ENCODE peak calls at places on chromosomes 1 and 21, in seven cellular contexts. B is CD4-positive, alpha-beta T cell; J is IMR-90; F is mammary epithelial cell; Z is psoas muscle; M is adrenal gland; Y is Panc1. T is an unnamed sample.

GRCh38 chr1:101407505-101408211 is 170.8 kb downstream of the S1PR1 start:
- DNase-seq in B (no peak), J (no peak), F (no peak), Z (no peak), M (no peak), Y (no peak), T (no peak)

GRCh38 chr1:154750681-154751665 is 119.1 kb downstream of the KCNN3 start:
- DNase-seq in B (no peak), J (no peak), F (no peak), Z (no peak), M (peak; percentile 51), Y (no peak), T (no peak)

GRCh38 chr1:154998818-154999650 is 3.6 kb upstream of the ZBTB7B start:
- DNase-seq in B (peak; percentile 52), J (peak; percentile 62), F (peak; percentile 47), Z (peak; percentile 76), M (peak; percentile 83), Y (no peak), T (no peak)

GRCh38 chr1:245721488-245721887 is 566.7 kb downstream of the KIF26B start:
- DNase-seq in B (no peak), J (no peak), F (no peak), Z (no peak), M (no peak), Y (no peak), T (no peak)

GRCh38 chr1:241090798-241091197 is 266.2 kb downstream of the RGS7 start:
- DNase-seq in B (no peak), J (no peak), F (no peak), Z (no peak), M (no peak), Y (no peak), T (no peak)

GRCh38 chr1:110070282-110070967 is at the start of gene ALX3:
- DNase-seq in B (no peak), J (no peak), F (no peak), Z (no peak), M (no peak), Y (no peak), T (no peak)

GRCh38 chr1:223765036-223765718 is 52.8 kb downstream of the CAPN2 start:
- DNase-seq in B (no peak), J (peak; percentile 56), F (no peak), Z (no peak), M (no peak), Y (no peak), T (peak; percentile 52)

GRCh38 chr21:38308010-38308784 is 51.4 kb downstream of the KCNJ15 start:
- DNase-seq in B (no peak), J (peak; percentile 12), F (no peak), Z (no peak), M (peak; percentile 78), Y (no peak), T (no peak)

GRCh38 chr1:56808385-56808784 is 10.8 kb downstream of the FYB2 start:
- DNase-seq in B (no peak), J (no peak), F (no peak), Z (no peak), M (no peak), Y (no peak), T (no peak)

GRCh38 chr1:171142081-171142450 is 43.0 kb upstream of the FMO2 start:
- DNase-seq in B (no peak), J (peak; percentile 66), F (no peak), Z (peak; percentile 45), M (peak; percentile 70), Y (no peak), T (peak; percentile 11)

GRCh38 chr1:42173155-42173933 is 8.8 kb upstream of the GUCA2A start:
- DNase-seq in B (peak; percentile 64), J (peak; percentile 28), F (peak; percentile 35), Z (peak; percentile 64), M (peak; percentile 82), Y (peak; percentile 43), T (peak; percentile 36)

GRCh38 chr1:8358897-8359616 is 41.1 kb downstream of the SLC45A1 start:
- DNase-seq in B (no peak), J (no peak), F (no peak), Z (no peak), M (no peak), Y (no peak), T (no peak)

GRCh38 chr21:20790113-20790512 is 208.1 kb upstream of the NCAM2 start:
- DNase-seq in B (no peak), J (no peak), F (no peak), Z (no peak), M (no peak), Y (no peak), T (no peak)

GRCh38 chr1:32364836-32365235 is 2.5 kb downstream of the TSSK3 start:
- DNase-seq in B (no peak), J (no peak), F (no peak), Z (no peak), M (no peak), Y (no peak), T (no peak)

GRCh38 chr1:6757719-6758435 is 27.4 kb upstream of the CAMTA1 start:
- DNase-seq in B (no peak), J (no peak), F (no peak), Z (no peak), M (no peak), Y (no peak), T (no peak)

GRCh38 chr1:16351449-16351993 is 759 bp downstream of the FBXO42 start:
- DNase-seq in B (no peak), J (peak; percentile 34), F (peak; percentile 25), Z (no peak), M (no peak), Y (no peak), T (no peak)

GRCh38 chr1:147640553-147641165 is 29.7 kb downstream of the ACP6 start:
- DNase-seq in B (peak; percentile 68), J (peak; percentile 84), F (peak; percentile 78), Z (peak; percentile 68), M (peak; percentile 84), Y (peak; percentile 32), T (peak; percentile 72)

GRCh38 chr21:16424331-16424749 is 694.6 kb downstream of the USP25 start:
- DNase-seq in B (no peak), J (no peak), F (peak; percentile 52), Z (no peak), M (no peak), Y (no peak), T (peak; percentile 11)

GRCh38 chr1:18997508-18997907 is 41.0 kb upstream of the IFFO2 start:
- DNase-seq in B (no peak), J (no peak), F (no peak), Z (no peak), M (peak; percentile 51), Y (no peak), T (no peak)

GRCh38 chr1:30903343-30904034 is 5.1 kb downstream of the SDC3 start:
- DNase-seq in B (no peak), J (peak; percentile 43), F (no peak), Z (no peak), M (no peak), Y (no peak), T (no peak)

GRCh38 chr21:41596241-41596925 is 88.4 kb upstream of the TMPRSS2 start:
- DNase-seq in B (no peak), J (no peak), F (no peak), Z (no peak), M (peak; percentile 27), Y (no peak), T (no peak)

GRCh38 chr1:43550598-43551246 is 20.0 kb downstream of the PTPRF start:
- DNase-seq in B (no peak), J (no peak), F (no peak), Z (no peak), M (no peak), Y (no peak), T (no peak)

GRCh38 chr1:43549921-43550597 is 19.4 kb downstream of the PTPRF start:
- DNase-seq in B (no peak), J (no peak), F (peak; percentile 96), Z (no peak), M (peak; percentile 62), Y (no peak), T (no peak)

GRCh38 chr1:43552813-43553212 is 22.1 kb downstream of the PTPRF start:
- DNase-seq in B (no peak), J (peak; percentile 47), F (no peak), Z (no peak), M (no peak), Y (no peak), T (no peak)

GRCh38 chr1:43552059-43552742 is 21.5 kb downstream of the PTPRF start:
- DNase-seq in B (no peak), J (no peak), F (no peak), Z (no peak), M (no peak), Y (no peak), T (no peak)

GRCh38 chr1:43551396-43551888 is 20.8 kb downstream of the PTPRF start:
- DNase-seq in B (no peak), J (no peak), F (no peak), Z (no peak), M (no peak), Y (no peak), T (no peak)
- H3K27ac ChIP-seq in B (no peak overlapping the region), J (no peak overlapping the region), F (peak overlapping the region; percentile 92), Z (no peak overlapping the region), M (no peak overlapping the region), Y (no peak overlapping the region), T (no peak overlapping the region)

DNA sequence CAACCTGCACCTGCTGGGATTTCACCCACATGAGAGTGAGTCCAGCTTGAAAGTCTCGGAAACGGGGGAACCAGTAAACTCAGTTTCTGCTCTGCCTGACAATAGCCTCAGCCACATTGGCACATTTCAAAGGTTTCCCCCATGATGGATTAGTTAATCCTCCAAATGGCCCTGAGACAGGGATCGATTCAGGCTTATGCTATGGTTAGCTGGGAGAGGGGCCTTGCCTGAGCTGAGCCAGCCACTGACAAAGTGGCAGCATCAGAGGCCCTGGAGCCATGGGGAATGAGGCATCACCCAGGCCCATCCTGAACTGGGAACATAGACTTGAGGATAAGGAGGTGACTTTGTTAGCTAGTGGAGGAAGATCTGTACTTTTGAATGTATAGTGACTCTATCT is 2.9 kb upstream of the CLSTN1 start:
- DNase-seq in B (no peak), J (no peak), F (no peak), Z (no peak), M (no peak), Y (no peak), T (no peak)
- H3K27me3 ChIP-seq in B (no peaks in the 10 kb centered on the region), J (peaks cover 4% of the 10 kb centered on the region), F (no peaks in the 10 kb centered on the region), Z (no peaks in the 10 kb centered on the region), M (no peaks in the 10 kb centered on the region), Y (no peaks in the 10 kb centered on the region), T (no peaks in the 10 kb centered on the region)

GRCh38 chr1:230319014-230319747 is 107.0 kb downstream of the PGBD5 start:
- DNase-seq in B (no peak), J (no peak), F (no peak), Z (no peak), M (no peak), Y (no peak), T (no peak)
- TF ChIP-seq CTCF in B (no peak), J (no peak), F (no peak), Z (no peak), M (no peak), Y (no peak), T (no peak)

GRCh38 chr1:234997201-234998173 is 131.2 kb downstream of the TOMM20 start:
- DNase-seq in B (no peak), J (peak; percentile 99), F (peak; percentile 100), Z (peak; percentile 100), M (peak; percentile 100), Y (peak; percentile 99), T (peak; percentile 99)

GRCh38 chr1:234999513-234999940 is 129.1 kb downstream of the TOMM20 start:
- DNase-seq in B (no peak), J (no peak), F (no peak), Z (no peak), M (peak; percentile 50), Y (no peak), T (no peak)

GRCh38 chr1:234998174-234998741 is 130.4 kb downstream of the TOMM20 start:
- DNase-seq in B (no peak), J (no peak), F (peak; percentile 100), Z (peak; percentile 76), M (peak; percentile 77), Y (peak; percentile 83), T (peak; percentile 57)

GRCh38 chr1:234994411-234995295 is 134.0 kb downstream of the TOMM20 start:
- DNase-seq in B (no peak), J (no peak), F (no peak), Z (no peak), M (peak; percentile 49), Y (no peak), T (no peak)

GRCh38 chr1:234996245-234996757 is 132.3 kb downstream of the TOMM20 start:
- DNase-seq in B (no peak), J (no peak), F (no peak), Z (no peak), M (peak; percentile 55), Y (no peak), T (no peak)
- H3K27ac ChIP-seq in B (no peak overlapping the region), J (no peak overlapping the region), F (peak overlapping the region; percentile 91), Z (peak overlapping the region; percentile 98), M (no peak overlapping the region), Y (peak overlapping the region; percentile 100), T (peak overlapping the region; percentile 92)